ENCODE peak calls at places on chromosomes 7 and 10, in ten cellular contexts. D, H, F, A, Y, W, N, O, E and X are unnamed samples.
A peak's percentile ranks its signal among the peaks of the same experiment; 100 is the strongest.

GRCh38 chr10:114044251-114045070 is 795 bp downstream of the ADRB1 start:
- DNase-seq in D (peak; percentile 87), H (no peak), F (no peak), A (no peak), Y (peak; percentile 47), W (no peak), N (no peak), O (no peak), E (no peak), X (no peak)

GRCh38 chr7:92698237-92698841 is 108.1 kb upstream of the FAM133B start:
- DNase-seq in D (peak; percentile 48), H (no peak), F (peak; percentile 59), A (no peak), Y (peak; percentile 27), W (peak; percentile 92), N (no peak), O (peak; percentile 48), E (no peak), X (no peak)

GRCh38 chr10:103114876-103115275 is 78.2 kb downstream of the NT5C2 start:
- DNase-seq in D (no peak), H (no peak), F (no peak), A (no peak), Y (no peak), W (no peak), N (peak; percentile 78), O (no peak), E (no peak), X (no peak)

GRCh38 chr10:73414230-73414981 is 548 bp upstream of the ANXA7 start:
- DNase-seq in D (no peak), H (no peak), F (peak; percentile 19), A (no peak), Y (no peak), W (no peak), N (no peak), O (no peak), E (no peak), X (no peak)

GRCh38 chr7:30920021-30920583 is 8.4 kb downstream of the AQP1 start:
- DNase-seq in D (peak; percentile 32), H (no peak), F (peak; percentile 15), A (no peak), Y (no peak), W (no peak), N (peak; percentile 21), O (no peak), E (peak; percentile 21), X (no peak)

GRCh38 chr7:32890553-32891045 is 961 bp downstream of the KBTBD2 start:
- DNase-seq in D (peak; percentile 70), H (peak; percentile 38), F (peak; percentile 28), A (no peak), Y (no peak), W (no peak), N (peak; percentile 44), O (peak; percentile 31), E (no peak), X (peak; percentile 15)

GRCh38 chr7:124810605-124811004 is 45.0 kb upstream of the GPR37 start:
- DNase-seq in D (no peak), H (no peak), F (no peak), A (no peak), Y (no peak), W (no peak), N (no peak), O (no peak), E (no peak), X (no peak)

GRCh38 chr7:30134011-30134410 is 775 bp upstream of the MTURN start:
- DNase-seq in D (no peak), H (no peak), F (no peak), A (no peak), Y (no peak), W (no peak), N (no peak), O (no peak), E (no peak), X (no peak)

GRCh38 chr7:148558914-148559313 is 31.7 kb upstream of the C7orf33 start:
- DNase-seq in D (no peak), H (no peak), F (no peak), A (no peak), Y (no peak), W (no peak), N (no peak), O (no peak), E (no peak), X (no peak)

GRCh38 chr7:88456490-88456889 is 149.8 kb upstream of the STEAP4 start:
- DNase-seq in D (no peak), H (no peak), F (no peak), A (no peak), Y (no peak), W (no peak), N (no peak), O (no peak), E (no peak), X (no peak)

GRCh38 chr10:72315611-72316385 is 38.9 kb downstream of the DNAJB12 start:
- DNase-seq in D (no peak), H (no peak), F (peak; percentile 90), A (no peak), Y (no peak), W (no peak), N (no peak), O (no peak), E (peak; percentile 91), X (peak; percentile 84)

GRCh38 chr7:54788664-54789063 is 29.7 kb upstream of the SEC61G start:
- DNase-seq in D (peak; percentile 78), H (no peak), F (no peak), A (peak; percentile 47), Y (no peak), W (peak; percentile 68), N (peak; percentile 81), O (peak; percentile 95), E (no peak), X (peak; percentile 53)

GRCh38 chr7:106521115-106521514 is 139.8 kb downstream of the CCDC71L start:
- DNase-seq in D (no peak), H (no peak), F (no peak), A (no peak), Y (no peak), W (no peak), N (no peak), O (peak; percentile 19), E (no peak), X (no peak)

GRCh38 chr10:43076876-43077420 is at the start of gene RET:
- DNase-seq in D (peak; percentile 69), H (no peak), F (peak; percentile 33), A (no peak), Y (peak; percentile 67), W (no peak), N (no peak), O (no peak), E (peak; percentile 54), X (peak; percentile 52)

GRCh38 chr10:115093776-115094361 is 704 bp downstream of the ATRNL1 start:
- DNase-seq in D (no peak), H (no peak), F (peak; percentile 38), A (no peak), Y (no peak), W (no peak), N (no peak), O (no peak), E (peak; percentile 47), X (no peak)
- H3K4me3 ChIP-seq in D (peak overlapping the region; percentile 69), H (peak overlapping the region; percentile 30), F (peak overlapping the region; percentile 47), A (peak overlapping the region; percentile 95), Y (peak overlapping the region; percentile 60), W (peak overlapping the region; percentile 95), N (peak overlapping the region; percentile 57), O (peak overlapping the region; percentile 39), E (peak overlapping the region; percentile 51), X (peak overlapping the region; percentile 55)

GRCh38 chr7:5360451-5360850 is 63.2 kb downstream of the TNRC18 start:
- DNase-seq in D (no peak), H (no peak), F (no peak), A (no peak), Y (no peak), W (no peak), N (no peak), O (no peak), E (no peak), X (no peak)

GRCh38 chr7:5357951-5358350 is 65.7 kb downstream of the TNRC18 start:
- DNase-seq in D (no peak), H (no peak), F (no peak), A (no peak), Y (no peak), W (no peak), N (no peak), O (no peak), E (no peak), X (no peak)

GRCh38 chr7:5360971-5361370 is 62.7 kb downstream of the TNRC18 start:
- DNase-seq in D (no peak), H (no peak), F (no peak), A (no peak), Y (no peak), W (no peak), N (no peak), O (no peak), E (no peak), X (no peak)

GRCh38 chr7:5361446-5362155 is 62.0 kb downstream of the TNRC18 start:
- DNase-seq in D (no peak), H (no peak), F (no peak), A (no peak), Y (no peak), W (no peak), N (no peak), O (no peak), E (no peak), X (no peak)

DNA sequence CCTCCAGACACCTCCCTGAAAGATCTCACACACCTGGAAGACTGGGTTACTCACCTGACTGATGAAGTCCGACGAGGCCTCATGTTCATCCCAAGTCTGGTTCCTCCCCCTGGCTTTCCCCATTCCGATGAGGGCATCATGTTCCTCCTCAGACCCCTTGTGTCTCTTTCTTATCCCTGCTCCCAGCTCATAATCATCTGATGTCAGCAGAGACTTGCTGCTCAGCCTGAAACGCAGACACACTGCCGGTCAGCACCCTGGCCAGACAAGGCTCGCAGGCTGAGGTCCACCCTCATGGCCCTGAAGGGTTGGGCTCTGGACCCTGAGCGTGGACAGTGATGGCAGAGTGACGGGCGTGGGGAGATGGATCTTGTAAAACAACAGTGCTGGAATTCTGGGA is 64.3 kb downstream of the TNRC18 start:
- DNase-seq in D (no peak), H (no peak), F (no peak), A (no peak), Y (no peak), W (no peak), N (no peak), O (no peak), E (no peak), X (no peak)
- H3K36me3 ChIP-seq in D (peaks cover 71% of the 10 kb centered on the region), H (peaks cover 52% of the 10 kb centered on the region), F (peaks cover 31% of the 10 kb centered on the region), A (no peaks in the 10 kb centered on the region), Y (peaks cover 10% of the 10 kb centered on the region), W (peaks cover 47% of the 10 kb centered on the region), N (peaks cover 9% of the 10 kb centered on the region), O (peaks cover 51% of the 10 kb centered on the region), E (peaks cover 63% of the 10 kb centered on the region), X (peaks cover 66% of the 10 kb centered on the region)

GRCh38 chr10:85789125-85789524 is 577.5 kb downstream of the GRID1 start:
- DNase-seq in D (no peak), H (no peak), F (no peak), A (no peak), Y (no peak), W (no peak), N (no peak), O (no peak), E (no peak), X (no peak)
- H3K9me3 ChIP-seq in D (no peaks in the 10 kb centered on the region), H (no peaks in the 10 kb centered on the region), F (no peaks in the 10 kb centered on the region), A (no peaks in the 10 kb centered on the region), Y (no peaks in the 10 kb centered on the region), W (no peaks in the 10 kb centered on the region), N (no peaks in the 10 kb centered on the region), O (no peaks in the 10 kb centered on the region), E (no peaks in the 10 kb centered on the region), X (no peaks in the 10 kb centered on the region)

DNA sequence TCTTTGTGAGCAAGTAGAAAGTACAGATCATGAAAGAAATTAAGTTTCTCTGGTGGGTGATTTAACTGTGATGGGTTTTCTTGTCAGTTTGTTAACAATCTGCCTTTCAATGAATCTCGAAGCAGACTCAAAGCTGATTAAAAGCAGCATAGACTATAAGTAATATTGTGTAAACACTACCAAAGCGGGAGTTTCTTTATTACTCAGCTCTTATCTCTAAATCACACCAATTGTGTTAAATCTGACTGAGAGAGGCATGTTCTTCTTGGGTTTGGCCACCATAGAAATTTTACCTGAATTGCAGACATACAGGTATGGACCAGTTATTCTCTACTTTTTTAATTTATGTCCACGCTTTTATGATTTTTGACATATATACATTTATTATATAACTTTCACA is 65.2 kb downstream of the DKK1 start:
- DNase-seq in D (no peak), H (no peak), F (no peak), A (no peak), Y (no peak), W (no peak), N (no peak), O (no peak), E (no peak), X (no peak)
- H3K4me3 ChIP-seq in D (no peak overlapping the region), H (no peak overlapping the region), F (no peak overlapping the region), A (no peak overlapping the region), Y (no peak overlapping the region), W (no peak overlapping the region), N (no peak overlapping the region), O (no peak overlapping the region), E (no peak overlapping the region), X (no peak overlapping the region)